ENCODE peak calls at places on chromosomes 12 and 14, in five cellular contexts. N is HepG2, V is endodermal cell, O is fibroblast of lung, L is PC-3. E is an unnamed sample. For H3K27me3, the result is how much of the 10 kb centered on the place peaks cover.

GRCh38 chr14:84468153-84468552 is 1061.8 kb upstream of the FLRT2 start:
- DNase-seq in N (no peak), V (no peak), O (no peak), L (peak), E (no peak)

GRCh38 chr12:105399428-105400081 is 69.1 kb downstream of the C12orf75 start:
- DNase-seq in N (peak), V (no peak), O (no peak), L (no peak), E (no peak)

GRCh38 chr12:118398878-118399277 is 22.5 kb downstream of the SUDS3 start:
- DNase-seq in N (no peak), V (no peak), O (no peak), L (no peak), E (no peak)

GRCh38 chr14:51564460-51564859 is 87.2 kb upstream of the FRMD6 start:
- DNase-seq in N (no peak), V (no peak), O (no peak), L (peak), E (no peak)

GRCh38 chr12:50569321-50569720 is 64.5 kb downstream of the DIP2B start:
- DNase-seq in N (no peak), V (no peak), O (no peak), L (no peak), E (no peak)

GRCh38 chr12:230925-231671 is 17.1 kb upstream of the SLC6A12 start:
- DNase-seq in N (no peak), V (peak), O (no peak), L (no peak), E (no peak)

GRCh38 chr12:29430699-29431044 is 49.7 kb upstream of the ERGIC2 start:
- DNase-seq in N (no peak), V (no peak), O (no peak), L (no peak), E (no peak)

GRCh38 chr12:67193705-67194104 is 75.5 kb upstream of the CAND1 start:
- DNase-seq in N (peak), V (peak), O (peak), L (peak), E (peak)

GRCh38 chr14:54606631-54607133 is 39.8 kb downstream of the SAMD4A start:
- DNase-seq in N (no peak), V (no peak), O (peak), L (peak), E (no peak)

GRCh38 chr12:129676411-129676810 is 227.4 kb downstream of the TMEM132D start:
- DNase-seq in N (no peak), V (no peak), O (no peak), L (no peak), E (no peak)

GRCh38 chr12:89319606-89320005 is 32.7 kb downstream of the DUSP6 start:
- DNase-seq in N (no peak), V (no peak), O (no peak), L (no peak), E (peak)

GRCh38 chr12:69510176-69510827 is 40.1 kb downstream of the FRS2 start:
- DNase-seq in N (no peak), V (no peak), O (no peak), L (no peak), E (no peak)

GRCh38 chr14:76763362-76764041 is 2.2 kb downstream of the VASH1 start:
- DNase-seq in N (no peak), V (peak), O (no peak), L (no peak), E (no peak)
- H3K4me3 ChIP-seq in N (no peak), V (peak), O (no peak), L (no peak), E (no peak)

GRCh38 chr14:28783593-28784143 is 17.1 kb downstream of the FOXG1 start:
- DNase-seq in N (no peak), V (no peak), O (no peak), L (no peak), E (no peak)
- H3K27me3 ChIP-seq in N (under half), V (half or more), O (under half), L (half or more), E (under half)

DNA sequence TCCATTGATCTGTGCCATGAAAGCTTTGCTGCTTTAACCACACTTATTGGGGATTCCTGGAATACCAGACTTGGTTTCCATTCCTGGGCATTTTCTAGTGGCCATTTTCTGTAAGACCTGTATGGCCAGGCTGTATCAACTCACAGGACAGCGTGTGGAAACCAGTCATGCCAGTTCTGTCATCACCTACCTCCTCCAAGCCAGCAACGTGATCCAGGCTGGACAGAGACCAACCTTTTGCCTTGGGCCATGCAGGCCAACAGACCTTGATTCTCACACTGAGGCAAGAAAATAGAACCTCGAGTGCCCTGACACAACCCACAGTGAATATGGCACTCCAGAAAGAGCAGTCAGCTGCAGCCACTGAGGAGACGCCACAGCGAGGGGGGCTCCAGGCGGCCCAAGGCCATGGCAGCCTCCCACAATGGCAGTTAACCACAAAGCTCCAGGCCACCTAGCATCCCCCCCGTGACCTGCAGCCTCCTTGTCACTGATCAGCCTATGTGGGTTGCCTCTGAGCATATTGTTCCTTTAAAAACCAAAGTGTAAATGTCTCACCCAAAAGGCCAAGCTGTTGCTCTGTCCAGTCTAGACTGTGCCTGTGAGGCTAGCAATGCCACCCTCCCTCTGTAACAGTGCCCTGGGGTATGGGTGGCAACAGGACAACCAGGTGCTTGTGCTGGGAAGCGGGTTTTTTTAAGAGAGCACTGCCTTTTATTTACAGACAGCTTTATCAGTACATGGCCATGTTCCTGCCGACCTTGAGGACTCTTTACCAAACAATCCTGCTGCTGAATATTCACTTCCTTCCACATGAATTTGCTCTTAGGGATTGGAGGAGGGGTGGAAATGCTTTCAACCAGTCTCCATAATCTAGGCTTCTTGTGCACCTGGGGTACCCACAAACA is 168.7 kb upstream of the HIF1A start:
- DNase-seq in N (peak), V (no peak), O (no peak), L (peak), E (no peak)
- H3K9ac ChIP-seq in N (peak), V (no peak), O (no peak), L (peak), E (no peak)

GRCh38 chr12:34345801-34346200 is 323.5 kb downstream of the ALG10 start:
- DNase-seq in N (no peak), V (no peak), O (no peak), L (peak), E (no peak)
- H3K4me3 ChIP-seq in N (peak), V (no peak), O (no peak), L (peak), E (no peak)

GRCh38 chr12:120369476-120370342 is 745 bp upstream of the MSI1 start:
- DNase-seq in N (no peak), V (peak), O (no peak), L (no peak), E (no peak)
- H3K27me3 ChIP-seq in N (under half), V (under half), O (under half), L (half or more), E (under half)

GRCh38 chr14:50039734-50040400 is 76.5 kb downstream of the VCPKMT start:
- DNase-seq in N (peak), V (no peak), O (no peak), L (peak), E (no peak)

GRCh38 chr14:50041980-50042379 is 74.4 kb downstream of the VCPKMT start:
- DNase-seq in N (no peak), V (no peak), O (no peak), L (no peak), E (no peak)

GRCh38 chr14:50040905-50041465 is 75.4 kb downstream of the VCPKMT start:
- DNase-seq in N (no peak), V (no peak), O (no peak), L (no peak), E (no peak)

GRCh38 chr14:50039120-50039517 is 77.3 kb downstream of the VCPKMT start:
- DNase-seq in N (no peak), V (no peak), O (no peak), L (no peak), E (no peak)

GRCh38 chr14:50040401-50040775 is 76.0 kb downstream of the VCPKMT start:
- DNase-seq in N (peak), V (no peak), O (peak), L (peak), E (peak)
- H3K9ac ChIP-seq in N (no peak), V (no peak), O (no peak), L (peak), E (no peak)

GRCh38 chr12:77847665-77848431 is 17.2 kb downstream of the NAV3 start:
- DNase-seq in N (no peak), V (no peak), O (peak), L (peak), E (no peak)

GRCh38 chr12:77845831-77846230 is 15.1 kb downstream of the NAV3 start:
- DNase-seq in N (no peak), V (no peak), O (peak), L (peak), E (no peak)

GRCh38 chr12:77842430-77842829 is 11.7 kb downstream of the NAV3 start:
- DNase-seq in N (peak), V (no peak), O (no peak), L (peak), E (no peak)

GRCh38 chr12:77850698-77851097 is 20.0 kb downstream of the NAV3 start:
- DNase-seq in N (no peak), V (no peak), O (no peak), L (no peak), E (no peak)

DNA sequence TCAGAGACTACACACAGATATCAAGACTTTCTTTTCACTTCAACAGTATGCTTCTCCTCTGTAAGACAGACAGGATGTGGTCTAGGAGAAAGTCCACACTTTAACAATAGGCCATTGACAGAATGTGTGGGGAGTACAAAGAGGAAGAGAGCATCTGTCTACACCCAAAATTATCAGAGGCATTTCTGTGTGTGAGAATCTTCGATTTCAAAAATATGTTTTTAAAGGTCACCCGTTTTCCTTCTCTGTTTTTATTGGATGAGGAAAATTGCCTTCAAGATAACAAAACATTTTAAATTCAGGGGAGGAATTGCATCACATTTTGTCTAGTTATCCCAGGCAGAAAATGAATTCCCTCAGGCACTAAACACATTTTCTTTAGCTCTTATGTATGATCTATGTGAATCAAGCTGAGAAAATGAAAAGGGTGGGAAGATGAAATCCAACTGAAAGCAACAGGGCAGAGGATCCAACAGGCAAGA is 16.4 kb downstream of the NAV3 start:
- DNase-seq in N (no peak), V (no peak), O (no peak), L (peak), E (no peak)
- H3K4me3 ChIP-seq in N (no peak), V (no peak), O (no peak), L (no peak), E (no peak)

GRCh38 chr12:3493225-3494049 is 2.4 kb downstream of the PRMT8 start:
- DNase-seq in N (no peak), V (peak), O (no peak), L (no peak), E (no peak)

GRCh38 chr12:3489057-3489456 is 1.9 kb upstream of the PRMT8 start:
- DNase-seq in N (no peak), V (peak), O (peak), L (no peak), E (no peak)

GRCh38 chr12:3491938-3492867 is 1.2 kb downstream of the PRMT8 start:
- DNase-seq in N (peak), V (peak), O (peak), L (peak), E (peak)

GRCh38 chr12:3490848-3491382 is at the start of gene PRMT8:
- DNase-seq in N (no peak), V (peak), O (peak), L (no peak), E (no peak)

GRCh38 chr12:3492868-3493224 is 1.8 kb downstream of the PRMT8 start:
- DNase-seq in N (no peak), V (no peak), O (no peak), L (no peak), E (no peak)
- H3K27me3 ChIP-seq in N (under half), V (half or more), O (under half), L (half or more), E (under half)

E was measured in Karpas-422.